ENCODE peak calls at places on chromosomes 6 and 20, in eight cellular contexts. J, E, U, R, O, P, B and L are unnamed samples.

GRCh38 chr6:88477411-88477810 is 311.3 kb upstream of the CNR1 start:
- DNase-seq in E (no peak), J (no peak), R (no peak), P (peak; percentile 39), O (no peak), U (no peak), B (no peak), L (no peak)

GRCh38 chr20:62618622-62619529 is 23.4 kb upstream of the SLCO4A1 start:
- DNase-seq in R (no peak), P (no peak), J (no peak), B (no peak), E (no peak), U (peak; percentile 84), O (no peak), L (peak; percentile 74)

GRCh38 chr20:32247957-32248497 is 29.4 kb upstream of the KIF3B start:
- DNase-seq in U (no peak), E (no peak), P (no peak), B (no peak), J (no peak), R (no peak), O (no peak), L (no peak)

GRCh38 chr6:158642097-158642601 is 2.4 kb downstream of the DYNLT1 start:
- DNase-seq in U (no peak), P (peak; percentile 97), R (peak; percentile 92), O (no peak), B (peak; percentile 64), E (peak; percentile 44), J (no peak), L (no peak)

GRCh38 chr6:35486005-35486925 is 10.6 kb downstream of the TEAD3 start:
- DNase-seq in E (peak; percentile 90), J (no peak), B (no peak), O (peak; percentile 95), U (no peak), R (no peak), P (no peak), L (no peak)

GRCh38 chr6:39724787-39725631 is at the start of gene KIF6:
- DNase-seq in U (peak; percentile 94), P (peak; percentile 82), J (peak; percentile 22), B (peak; percentile 84), E (peak; percentile 26), O (peak; percentile 86), R (peak; percentile 68), L (peak; percentile 84)

GRCh38 chr20:14334306-14334930 is 3.0 kb downstream of the FLRT3 start:
- DNase-seq in B (peak; percentile 48), E (no peak), O (no peak), P (peak; percentile 60), U (peak; percentile 70), J (no peak), R (peak; percentile 18), L (no peak)

GRCh38 chr6:125585470-125585869 is 164.0 kb upstream of the HEY2 start:
- DNase-seq in U (no peak), E (no peak), R (no peak), O (no peak), P (no peak), B (no peak), J (no peak), L (no peak)

GRCh38 chr20:11799131-11799800 is 118.4 kb upstream of the BTBD3 start:
- DNase-seq in O (no peak), E (no peak), P (no peak), J (no peak), U (no peak), B (no peak), R (no peak), L (no peak)

GRCh38 chr20:24160563-24161355 is 172.2 kb upstream of the GGTLC1 start:
- DNase-seq in E (no peak), B (peak; percentile 76), J (peak; percentile 16), O (no peak), U (peak; percentile 28), P (peak; percentile 61), R (peak; percentile 66), L (no peak)

GRCh38 chr20:32506721-32507120 is 78.4 kb downstream of the NOL4L start:
- DNase-seq in B (no peak), E (no peak), O (no peak), J (no peak), U (no peak), P (no peak), R (no peak), L (no peak)

GRCh38 chr6:50837589-50838445 is 19.1 kb downstream of the TFAP2B start:
- DNase-seq in P (no peak), E (no peak), J (no peak), R (no peak), B (no peak), O (no peak), U (no peak), L (no peak)

GRCh38 chr6:50842446-50842845 is 23.8 kb downstream of the TFAP2B start:
- DNase-seq in O (no peak), B (no peak), P (no peak), R (no peak), U (no peak), J (no peak), E (no peak), L (no peak)

GRCh38 chr6:50840814-50841192 is 22.1 kb downstream of the TFAP2B start:
- DNase-seq in B (no peak), P (no peak), U (no peak), O (no peak), E (no peak), J (no peak), R (no peak), L (no peak)

GRCh38 chr6:50842861-50843384 is 24.3 kb downstream of the TFAP2B start:
- DNase-seq in O (no peak), U (no peak), B (no peak), J (no peak), E (no peak), P (no peak), R (no peak), L (no peak)

DNA sequence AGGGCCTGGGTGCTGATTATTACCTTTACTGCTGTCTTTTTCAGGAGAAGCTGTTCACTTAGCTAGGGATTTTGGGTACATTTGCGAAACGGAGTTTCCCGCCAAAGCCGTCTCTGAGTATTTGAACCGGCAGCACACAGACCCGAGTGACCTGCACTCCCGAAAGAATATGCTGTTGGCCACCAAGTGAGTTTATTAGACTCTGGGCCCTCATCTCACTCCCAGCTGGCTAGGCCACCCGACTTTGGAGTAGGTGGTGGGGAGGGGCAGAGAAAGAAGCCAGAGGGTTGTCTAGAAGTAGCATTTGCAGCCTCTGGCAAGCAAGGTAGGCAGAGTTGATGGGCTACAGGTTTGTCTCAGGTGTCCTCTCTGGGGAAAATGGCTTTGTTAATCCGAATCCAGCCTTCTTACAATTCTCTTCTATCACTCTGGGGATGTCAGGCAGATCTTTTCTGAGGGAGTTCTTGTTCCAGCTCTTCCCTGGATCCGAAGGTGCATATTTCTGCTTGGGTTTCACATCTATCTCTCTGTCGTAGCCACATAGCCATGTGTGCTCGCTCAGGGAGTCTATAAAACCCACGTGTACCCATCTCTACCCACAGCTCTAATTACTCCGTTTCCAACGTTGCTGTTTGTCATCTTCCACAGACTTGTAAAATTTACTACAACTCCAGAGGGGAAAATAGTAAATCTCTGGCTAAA is 21.6 kb downstream of the TFAP2B start:
- DNase-seq in B (no peak), R (no peak), E (no peak), J (no peak), O (no peak), P (no peak), U (no peak), L (no peak)
- H3K4me3 ChIP-seq in B (no peak overlapping the region), R (no peak overlapping the region), E (no peak overlapping the region), J (no peak overlapping the region), O (no peak overlapping the region), P (no peak overlapping the region), U (no peak overlapping the region), L (no peak overlapping the region)

GRCh38 chr6:106163446-106163965 is 77.4 kb downstream of the PRDM1 start:
- DNase-seq in J (peak; percentile 38), R (peak; percentile 70), U (peak; percentile 88), O (no peak), E (no peak), P (peak; percentile 80), B (peak; percentile 76), L (peak; percentile 67)
- TF ChIP-seq CTCF in J (peak; percentile 32), R (no peak), U (peak; percentile 16), O (no peak), E (no peak), P (peak; percentile 29), B (peak; percentile 30), L (no peak)

GRCh38 chr20:20079102-20079784 is 26.9 kb downstream of the CFAP61 start:
- DNase-seq in B (no peak), O (no peak), J (no peak), R (no peak), U (no peak), P (no peak), E (no peak), L (no peak)

GRCh38 chr20:20085071-20085470 is 32.7 kb downstream of the CFAP61 start:
- DNase-seq in R (no peak), O (no peak), B (no peak), E (no peak), P (peak; percentile 16), J (no peak), U (no peak), L (no peak)

GRCh38 chr20:20085812-20086211 is 33.5 kb downstream of the CFAP61 start:
- DNase-seq in O (no peak), J (no peak), B (no peak), P (peak; percentile 34), R (no peak), E (peak; percentile 26), U (no peak), L (no peak)

GRCh38 chr20:20084296-20084752 is 32.0 kb downstream of the CFAP61 start:
- DNase-seq in U (no peak), P (no peak), R (no peak), B (no peak), O (no peak), J (no peak), E (no peak), L (no peak)

GRCh38 chr20:20083796-20084195 is 31.5 kb downstream of the CFAP61 start:
- DNase-seq in U (peak; percentile 61), B (peak; percentile 20), O (no peak), E (no peak), P (peak; percentile 34), J (no peak), R (peak; percentile 11), L (no peak)
- H3K4me3 ChIP-seq in U (no peak overlapping the region), B (no peak overlapping the region), O (no peak overlapping the region), E (no peak overlapping the region), P (no peak overlapping the region), J (no peak overlapping the region), R (no peak overlapping the region), L (no peak overlapping the region)

GRCh38 chr6:116533233-116533957 is 12.1 kb downstream of the TRAPPC3L start:
- DNase-seq in B (no peak), P (no peak), U (no peak), E (no peak), J (no peak), O (no peak), R (no peak), L (no peak)
- TF ChIP-seq CTCF in B (peak; percentile 19), P (no peak), U (no peak), E (no peak), J (no peak), O (no peak), R (peak; percentile 6), L (no peak)

DNA sequence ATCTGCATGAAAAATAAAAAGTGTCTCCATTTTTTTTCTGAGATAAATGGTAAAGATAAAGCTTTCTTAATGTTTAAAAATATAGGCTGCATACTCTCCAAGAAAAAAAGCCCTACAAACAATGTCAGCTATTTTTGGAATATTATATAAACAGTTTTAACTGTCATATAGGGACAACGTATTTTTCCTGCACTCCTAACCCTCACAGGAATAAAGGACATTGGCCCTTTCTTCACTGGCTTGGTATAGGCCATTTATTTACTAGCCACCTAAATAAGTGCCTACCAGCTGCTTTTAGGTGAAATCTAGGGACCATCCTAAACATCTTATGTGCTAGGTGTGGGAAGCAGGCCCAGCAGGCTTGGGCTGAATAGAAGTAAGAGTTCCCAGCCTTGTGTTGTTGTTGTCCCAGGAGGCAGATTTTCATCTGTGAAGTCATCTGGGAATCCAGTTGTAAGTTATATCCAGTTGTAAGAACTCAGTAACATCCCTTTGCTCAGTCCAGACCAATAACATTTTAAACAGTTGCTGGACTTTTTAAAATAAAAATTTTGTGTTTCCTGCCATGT is 21.3 kb downstream of the FOXO3 start:
- DNase-seq in E (no peak), R (no peak), P (peak; percentile 49), J (no peak), U (no peak), B (peak; percentile 27), O (no peak), L (no peak)
- H3K4me3 ChIP-seq in E (peak overlapping the region; percentile 6), R (peak overlapping the region; percentile 47), P (no peak overlapping the region), J (peak overlapping the region; percentile 5), U (no peak overlapping the region), B (no peak overlapping the region), O (no peak overlapping the region), L (no peak overlapping the region)